ENCODE peak calls at places on chromosomes 13 and 19, in six cellular contexts. K, Q, R, E, W and M are unnamed samples.
A peak's percentile ranks its signal among the peaks of the same experiment; 100 is the strongest.

GRCh38 chr13:21957833-21958232 is 287.0 kb downstream of the FGF9 start:
- DNase-seq in K (no peak), Q (no peak), R (no peak), E (no peak), W (no peak), M (no peak)

GRCh38 chr19:48368942-48369341 is 4.8 kb downstream of the SYNGR4 start:
- DNase-seq in K (no peak), Q (no peak), R (no peak), E (no peak), W (no peak), M (no peak)

GRCh38 chr13:41008349-41008980 is 10.7 kb downstream of the ELF1 start:
- DNase-seq in K (no peak), Q (no peak), R (no peak), E (no peak), W (no peak), M (peak; percentile 18)

GRCh38 chr19:33332248-33332647 is 29.9 kb upstream of the CEBPA start:
- DNase-seq in K (no peak), Q (no peak), R (no peak), E (no peak), W (no peak), M (no peak)

GRCh38 chr13:20977394-20977793 is 74.8 kb upstream of the XPO4 start:
- DNase-seq in K (no peak), Q (no peak), R (no peak), E (no peak), W (no peak), M (no peak)

GRCh38 chr13:42258747-42259146 is 13.2 kb upstream of the AKAP11 start:
- DNase-seq in K (no peak), Q (no peak), R (peak; percentile 75), E (no peak), W (no peak), M (no peak)

GRCh38 chr13:79485014-79485441 is 4.1 kb downstream of the NDFIP2 start:
- DNase-seq in K (no peak), Q (no peak), R (no peak), E (no peak), W (no peak), M (peak; percentile 80)

GRCh38 chr19:12478234-12478941 is 6.2 kb downstream of the ZNF709 start:
- DNase-seq in K (no peak), Q (no peak), R (no peak), E (no peak), W (no peak), M (no peak)

GRCh38 chr19:5966215-5966614 is 11.7 kb downstream of the RANBP3 start:
- DNase-seq in K (no peak), Q (no peak), R (no peak), E (no peak), W (no peak), M (peak; percentile 72)

GRCh38 chr13:30241537-30241936 is 65.8 kb downstream of the KATNAL1 start:
- DNase-seq in K (no peak), Q (no peak), R (no peak), E (no peak), W (no peak), M (no peak)

GRCh38 chr19:29285878-29286277 is 72.9 kb upstream of the UQCRFS1 start:
- DNase-seq in K (no peak), Q (no peak), R (peak; percentile 85), E (no peak), W (no peak), M (no peak)

GRCh38 chr13:91621161-91621560 is 222.7 kb downstream of the GPC5 start:
- DNase-seq in K (no peak), Q (no peak), R (no peak), E (no peak), W (no peak), M (no peak)

GRCh38 chr19:2199215-2199614 is 35.5 kb downstream of the DOT1L start:
- DNase-seq in K (no peak), Q (no peak), R (peak; percentile 89), E (no peak), W (no peak), M (no peak)

GRCh38 chr13:71854401-71854800 is 12.6 kb downstream of the DACH1 start:
- DNase-seq in K (no peak), Q (no peak), R (no peak), E (no peak), W (no peak), M (no peak)

GRCh38 chr19:34832581-34833112 is 59.6 kb upstream of the ZNF599 start:
- DNase-seq in K (no peak), Q (no peak), R (no peak), E (no peak), W (no peak), M (no peak)

GRCh38 chr19:32924200-32924599 is 47.6 kb downstream of the CEP89 start:
- DNase-seq in K (no peak), Q (no peak), R (no peak), E (no peak), W (no peak), M (peak; percentile 12)

GRCh38 chr19:13339869-13340268 is 166.4 kb downstream of the CACNA1A start:
- DNase-seq in K (no peak), Q (no peak), R (no peak), E (no peak), W (no peak), M (no peak)

GRCh38 chr13:79401259-79402071 is 4.6 kb downstream of the RBM26 start:
- DNase-seq in K (no peak), Q (no peak), R (no peak), E (no peak), W (no peak), M (no peak)

GRCh38 chr13:105783261-105783660 is 752.2 kb downstream of the EFNB2 start:
- DNase-seq in K (no peak), Q (no peak), R (no peak), E (no peak), W (no peak), M (no peak)

GRCh38 chr19:1237754-1238372 is at the start of gene CBARP:
- DNase-seq in K (no peak), Q (no peak), R (peak; percentile 83), E (no peak), W (no peak), M (peak; percentile 84)

GRCh38 chr19:45630463-45630862 is 8.7 kb downstream of the EML2 start:
- DNase-seq in K (no peak), Q (no peak), R (no peak), E (no peak), W (no peak), M (peak; percentile 61)

GRCh38 chr19:58261968-58262921 is 16.5 kb upstream of the ZNF8 start:
- DNase-seq in K (no peak), Q (no peak), R (no peak), E (no peak), W (no peak), M (no peak)

GRCh38 chr13:110447058-110447511 is 114.4 kb downstream of the RAB20 start:
- DNase-seq in K (no peak), Q (peak; percentile 15), R (no peak), E (no peak), W (no peak), M (no peak)

GRCh38 chr13:41365636-41366035 is 54.6 kb downstream of the NAA16 start:
- DNase-seq in K (no peak), Q (no peak), R (no peak), E (no peak), W (no peak), M (no peak)

GRCh38 chr13:20173121-20173746 is 12.4 kb upstream of the GJA3 start:
- DNase-seq in K (no peak), Q (no peak), R (peak; percentile 5), E (no peak), W (no peak), M (no peak)

GRCh38 chr19:1134431-1134830 is 30.6 kb downstream of the GPX4 start:
- DNase-seq in K (no peak), Q (no peak), R (no peak), E (no peak), W (no peak), M (no peak)

GRCh38 chr13:50594276-50594970 is 249.1 kb downstream of the DLEU7 start:
- DNase-seq in K (no peak), Q (no peak), R (peak; percentile 73), E (no peak), W (no peak), M (no peak)

GRCh38 chr13:110278859-110279258 is 28.1 kb downstream of the COL4A1 start:
- DNase-seq in K (no peak), Q (no peak), R (no peak), E (no peak), W (no peak), M (no peak)

GRCh38 chr13:99308481-99309087 is 1.4 kb upstream of the GPR183 start:
- DNase-seq in K (no peak), Q (no peak), R (no peak), E (no peak), W (no peak), M (no peak)
- H3K4me1 ChIP-seq in K (peaks cover 35% of the 10 kb centered on the region), Q (no peaks in the 10 kb centered on the region), R (peaks cover 22% of the 10 kb centered on the region), E (no peaks in the 10 kb centered on the region), W (peaks cover 28% of the 10 kb centered on the region), M (peaks cover 24% of the 10 kb centered on the region)

GRCh38 chr19:17333611-17334413 is 843 bp downstream of the ANO8 start:
- DNase-seq in K (no peak), Q (no peak), R (peak; percentile 81), E (no peak), W (no peak), M (peak; percentile 54)

GRCh38 chr19:17335575-17335974 is 920 bp upstream of the ANO8 start:
- DNase-seq in K (no peak), Q (no peak), R (peak; percentile 38), E (no peak), W (no peak), M (peak; percentile 27)

GRCh38 chr19:17336872-17337674 is at the start of gene GTPBP3:
- DNase-seq in K (peak; percentile 98), Q (peak; percentile 99), R (peak; percentile 99), E (peak; percentile 99), W (peak; percentile 97), M (peak; percentile 98)

GRCh38 chr19:17332677-17333581 is 1.7 kb downstream of the ANO8 start:
- DNase-seq in K (no peak), Q (no peak), R (peak; percentile 87), E (no peak), W (no peak), M (peak; percentile 47)

GRCh38 chr19:17334414-17335409 is at the start of gene ANO8:
- DNase-seq in K (peak; percentile 85), Q (peak; percentile 97), R (peak; percentile 99), E (peak; percentile 86), W (peak; percentile 98), M (peak; percentile 97)
- H3K27ac ChIP-seq in K (peak within 1 kb of the TSS; percentile 86), Q (no peak within 1 kb of the TSS), R (peak within 1 kb of the TSS; percentile 81), E (peak within 1 kb of the TSS; percentile 81), W (peak within 1 kb of the TSS; percentile 47), M (peak within 1 kb of the TSS; percentile 45)

DNA sequence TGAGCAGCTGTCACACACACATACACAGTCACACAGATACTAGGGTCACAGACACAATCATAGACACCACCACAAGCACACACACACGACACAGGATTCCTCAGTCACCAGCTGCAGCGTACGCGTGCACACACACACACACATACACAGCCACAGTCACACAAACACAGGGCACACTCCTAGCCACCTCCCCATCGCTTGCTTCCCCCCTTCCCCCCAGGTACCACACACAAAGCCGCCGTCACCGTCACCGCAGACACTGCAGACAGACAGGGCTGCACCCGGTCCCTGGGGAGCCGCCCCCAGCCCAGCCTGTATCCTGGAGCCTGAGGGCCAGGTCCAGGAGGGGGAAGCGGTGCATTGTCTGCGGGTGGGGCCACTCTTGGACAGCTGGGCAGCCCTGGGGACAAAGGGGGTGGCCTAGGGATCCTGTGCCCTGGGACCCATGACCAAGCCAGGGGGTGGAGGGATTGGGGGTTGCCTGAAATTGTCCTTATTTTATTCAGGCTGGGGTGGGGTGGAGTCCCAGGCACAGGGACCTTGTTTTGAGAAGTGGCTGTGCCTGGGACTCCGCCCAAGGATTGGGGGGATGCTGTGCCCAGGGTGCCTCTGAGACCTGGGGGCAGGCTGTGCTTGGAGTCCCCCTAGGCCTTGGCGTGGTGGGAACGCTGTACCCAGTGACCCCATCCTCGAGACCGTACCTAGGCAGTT is 957 bp downstream of the NUMBL start:
- DNase-seq in K (no peak), Q (no peak), R (peak; percentile 69), E (no peak), W (peak; percentile 66), M (no peak)
- H3K4me1 ChIP-seq in K (peaks cover 57% of the 10 kb centered on the region), Q (no peaks in the 10 kb centered on the region), R (no peaks in the 10 kb centered on the region), E (peaks cover 6% of the 10 kb centered on the region), W (peaks cover 8% of the 10 kb centered on the region), M (peaks cover 5% of the 10 kb centered on the region)

GRCh38 chr19:50658438-50659317 is 9.4 kb downstream of the C19orf81 start:
- DNase-seq in K (no peak), Q (peak; percentile 92), R (peak; percentile 97), E (peak; percentile 56), W (peak; percentile 60), M (peak; percentile 95)
- H3K27ac ChIP-seq in K (peak overlapping the region; percentile 61), Q (peak overlapping the region; percentile 65), R (peak overlapping the region; percentile 90), E (peak overlapping the region; percentile 67), W (no peak overlapping the region), M (peak overlapping the region; percentile 92)